ENCODE peak calls at places on chromosomes 13 and 19, in nine cellular contexts. R, L, B, D, S, K, X, C and T are unnamed samples.

GRCh38 chr19:6740589-6741348 is 1.3 kb downstream of the TRIP10 start:
- DNase-seq in R (no peak), L (peak; percentile 79), B (no peak), D (no peak), S (peak; percentile 46), K (no peak), X (no peak), C (peak; percentile 65), T (no peak)

GRCh38 chr19:2469102-2469914 is 6.6 kb upstream of the GADD45B start:
- DNase-seq in R (no peak), L (peak; percentile 27), B (no peak), D (no peak), S (no peak), K (no peak), X (no peak), C (no peak), T (no peak)

GRCh38 chr13:30143671-30144400 is 163.5 kb downstream of the KATNAL1 start:
- DNase-seq in R (no peak), L (no peak), B (no peak), D (no peak), S (no peak), K (no peak), X (no peak), C (no peak), T (no peak)

GRCh38 chr13:33135097-33135496 is 118.9 kb downstream of the KL start:
- DNase-seq in R (no peak), L (no peak), B (no peak), D (no peak), S (no peak), K (no peak), X (no peak), C (no peak), T (no peak)

GRCh38 chr13:106423530-106423929 is 111.9 kb downstream of the EFNB2 start:
- DNase-seq in R (no peak), L (no peak), B (no peak), D (no peak), S (no peak), K (no peak), X (no peak), C (no peak), T (no peak)

GRCh38 chr19:843836-844299 is 3.1 kb downstream of the PRTN3 start:
- DNase-seq in R (no peak), L (no peak), B (no peak), D (no peak), S (no peak), K (no peak), X (no peak), C (no peak), T (no peak)

GRCh38 chr13:21671793-21672680 is 1.2 kb downstream of the FGF9 start:
- DNase-seq in R (no peak), L (no peak), B (no peak), D (no peak), S (no peak), K (no peak), X (peak; percentile 14), C (no peak), T (no peak)

GRCh38 chr13:67619987-67620386 is 389.9 kb upstream of the PCDH9 start:
- DNase-seq in R (no peak), L (no peak), B (no peak), D (no peak), S (no peak), K (no peak), X (no peak), C (no peak), T (no peak)

GRCh38 chr19:4064551-4065260 is 2.0 kb downstream of the ZBTB7A start:
- DNase-seq in R (peak; percentile 62), L (peak; percentile 81), B (no peak), D (peak; percentile 40), S (peak; percentile 60), K (no peak), X (peak; percentile 48), C (peak; percentile 47), T (peak; percentile 53)

GRCh38 chr13:46605824-46606554 is 53.0 kb downstream of the LRCH1 start:
- DNase-seq in R (no peak), L (no peak), B (no peak), D (no peak), S (no peak), K (no peak), X (no peak), C (no peak), T (no peak)

GRCh38 chr13:111541345-111541744 is 220.9 kb downstream of the TEX29 start:
- DNase-seq in R (no peak), L (no peak), B (no peak), D (no peak), S (no peak), K (no peak), X (no peak), C (no peak), T (no peak)

GRCh38 chr19:53102701-53103140 is 501 bp downstream of the ZNF160 start:
- DNase-seq in R (no peak), L (no peak), B (no peak), D (peak; percentile 10), S (no peak), K (no peak), X (peak; percentile 26), C (peak; percentile 45), T (no peak)

GRCh38 chr13:82358284-82358683 is 1524.0 kb downstream of the SLITRK1 start:
- DNase-seq in R (no peak), L (no peak), B (no peak), D (no peak), S (no peak), K (no peak), X (no peak), C (no peak), T (no peak)

GRCh38 chr13:34777914-34778303 is 164.2 kb upstream of the NBEA start:
- DNase-seq in R (no peak), L (no peak), B (no peak), D (no peak), S (no peak), K (no peak), X (no peak), C (no peak), T (no peak)

GRCh38 chr13:44171861-44172260 is 201.8 kb upstream of the SERP2 start:
- DNase-seq in R (no peak), L (no peak), B (no peak), D (no peak), S (no peak), K (no peak), X (no peak), C (no peak), T (no peak)